ENCODE peak calls at places on chromosome 19, in four cellular contexts. N is H1, L is SK-N-SH, K is GM12892. V is an unnamed sample.

GRCh38 chr19:4814625-4815425 is 16.7 kb downstream of the TICAM1 start:
- DNase-seq in L (no peak), K (no peak), N (no peak), V (no peak)

GRCh38 chr19:34336781-34337271 is 28.2 kb upstream of the GPI start:
- DNase-seq in K (no peak), N (no peak), L (peak), V (no peak)

GRCh38 chr19:48713041-48713863 is 6.3 kb downstream of the MAMSTR start:
- DNase-seq in L (peak), N (peak), K (no peak), V (no peak)

GRCh38 chr19:43596842-43597461 is 557 bp downstream of the ZNF576 start:
- DNase-seq in K (no peak), N (no peak), L (no peak), V (no peak)

GRCh38 chr19:16446108-16447014 is 25.4 kb downstream of the EPS15L1 start:
- DNase-seq in N (no peak), L (no peak), K (no peak), V (no peak)

GRCh38 chr19:33206261-33207039 is 12.3 kb downstream of the LRP3 start:
- DNase-seq in K (no peak), L (peak), N (no peak), V (no peak)

GRCh38 chr19:15464394-15465385 is at the start of gene RASAL3:
- DNase-seq in N (no peak), K (peak), L (no peak), V (no peak)

GRCh38 chr19:31270897-31271568 is 78.2 kb downstream of the TSHZ3 start:
- DNase-seq in L (no peak), K (no peak), N (no peak), V (no peak)

GRCh38 chr19:13619203-13619632 is 112.9 kb upstream of the CACNA1A start:
- DNase-seq in N (no peak), K (no peak), L (no peak), V (no peak)

GRCh38 chr19:47704024-47704423 is 9.2 kb upstream of the EHD2 start:
- DNase-seq in L (no peak), K (no peak), N (no peak), V (no peak)

GRCh38 chr19:16571283-16571682 is 932 bp downstream of the SLC35E1 start:
- DNase-seq in N (no peak), L (no peak), K (no peak), V (no peak)

GRCh38 chr19:43651758-43652545 is 12.3 kb upstream of the CADM4 start:
- DNase-seq in N (peak), L (peak), K (peak), V (no peak)

GRCh38 chr19:31340059-31341025 is 8.9 kb downstream of the TSHZ3 start:
- DNase-seq in K (no peak), L (peak), N (peak), V (no peak)

GRCh38 chr19:14333101-14333871 is 48.0 kb upstream of the ADGRE5 start:
- DNase-seq in L (peak), N (peak), K (no peak), V (no peak)

GRCh38 chr19:4051175-4052101 is 15.3 kb downstream of the ZBTB7A start:
- DNase-seq in K (no peak), L (no peak), N (no peak), V (no peak)

GRCh38 chr19:10270616-10271394 is at the start of gene ICAM1:
- DNase-seq in N (peak), L (peak), K (no peak), V (no peak)

GRCh38 chr19:54042989-54043388 is 20.7 kb downstream of the VSTM1 start:
- DNase-seq in N (no peak), K (no peak), L (no peak), V (no peak)

GRCh38 chr19:50252111-50252886 is 48.9 kb downstream of the MYH14 start:
- DNase-seq in N (peak), K (no peak), L (peak), V (no peak)

GRCh38 chr19:11177592-11177991 is 19.8 kb downstream of the KANK2 start:
- DNase-seq in N (no peak), L (no peak), K (no peak), V (no peak)

GRCh38 chr19:49020931-49021895 is 2.9 kb downstream of the CGB3 start:
- DNase-seq in K (no peak), N (no peak), L (peak), V (no peak)

GRCh38 chr19:27821418-27822018 is 1391.4 kb downstream of the UQCRFS1 start:
- DNase-seq in K (no peak), N (no peak), L (no peak), V (no peak)

GRCh38 chr19:49512970-49513745 is 697 bp downstream of the FCGRT start:
- DNase-seq in L (peak), K (no peak), N (peak), V (no peak)

GRCh38 chr19:51664997-51665396 is 18.4 kb upstream of the SIGLEC14 start:
- DNase-seq in N (no peak), L (no peak), K (no peak), V (no peak)

GRCh38 chr19:14614099-14614412 is 31.2 kb downstream of the CLEC17A start:
- DNase-seq in L (no peak), K (no peak), N (no peak), V (peak)

GRCh38 chr19:55116232-55117062 is 990 bp downstream of the PPP1R12C start:
- DNase-seq in L (peak), K (no peak), N (peak), V (peak)

GRCh38 chr19:19053508-19054314 is 10.1 kb upstream of the SLC25A42 start:
- DNase-seq in L (peak), K (peak), N (peak), V (peak)

GRCh38 chr19:6616011-6616410 is 25.1 kb upstream of the CD70 start:
- DNase-seq in L (no peak), K (no peak), N (no peak), V (no peak)

GRCh38 chr19:49151339-49152217 is 3.6 kb downstream of the HRC start:
- DNase-seq in L (peak), N (peak), K (no peak), V (no peak)

GRCh38 chr19:41195675-41196497 is 2.9 kb downstream of the CYP2S1 start:
- DNase-seq in L (no peak), K (no peak), N (no peak), V (no peak)

GRCh38 chr19:15998166-15998565 is 49.4 kb downstream of the OR10H4 start:
- DNase-seq in L (no peak), N (no peak), K (no peak), V (no peak)

GRCh38 chr19:33404916-33405315 is 31.4 kb downstream of the CEBPG start:
- DNase-seq in N (no peak), L (no peak), K (no peak), V (no peak)

GRCh38 chr19:31749231-31749630 is 400.0 kb upstream of the TSHZ3 start:
- DNase-seq in L (no peak), K (no peak), N (no peak), V (no peak)

GRCh38 chr19:51637362-51637978 is 7.3 kb upstream of the SIGLEC5 start:
- DNase-seq in K (no peak), L (peak), N (no peak), V (no peak)

GRCh38 chr19:18098891-18099622 is 1.5 kb downstream of the MAST3 start:
- DNase-seq in K (peak), N (no peak), L (no peak), V (peak)

GRCh38 chr19:34220472-34221063 is 33.8 kb upstream of the GARRE1 start:
- DNase-seq in L (peak), N (peak), K (no peak), V (no peak)

GRCh38 chr19:7628589-7629311 is 595 bp downstream of the XAB2 start:
- DNase-seq in L (no peak), N (no peak), K (no peak), V (no peak)

GRCh38 chr19:31338069-31338767 is 11.0 kb downstream of the TSHZ3 start:
- DNase-seq in N (peak), L (peak), K (no peak), V (no peak)

GRCh38 chr19:7778081-7778480 is 15.0 kb downstream of the CLEC4M start:
- DNase-seq in K (no peak), L (no peak), N (no peak), V (no peak)

GRCh38 chr19:16442386-16443276 is 29.1 kb downstream of the EPS15L1 start:
- DNase-seq in L (no peak), K (no peak), N (no peak), V (no peak)

GRCh38 chr19:38785187-38785699 is 3.8 kb upstream of the LGALS7B start:
- DNase-seq in N (no peak), L (no peak), K (no peak), V (no peak)

GRCh38 chr19:38784224-38784623 is 4.8 kb upstream of the LGALS7B start:
- DNase-seq in L (no peak), N (no peak), K (no peak), V (no peak)

GRCh38 chr19:38781058-38781457 is 7.7 kb upstream of the LGALS7 start:
- DNase-seq in K (no peak), N (no peak), L (no peak), V (no peak)

GRCh38 chr19:38788478-38789243 is at the start of gene LGALS7B:
- DNase-seq in K (no peak), L (no peak), N (no peak), V (no peak)

GRCh38 chr19:38786572-38787265 is 2.3 kb upstream of the LGALS7B start:
- DNase-seq in K (no peak), N (no peak), L (no peak), V (no peak)
- TF ChIP-seq TAF1 in K (no peak), N (no peak), L (no peak), V (no peak)

DNA sequence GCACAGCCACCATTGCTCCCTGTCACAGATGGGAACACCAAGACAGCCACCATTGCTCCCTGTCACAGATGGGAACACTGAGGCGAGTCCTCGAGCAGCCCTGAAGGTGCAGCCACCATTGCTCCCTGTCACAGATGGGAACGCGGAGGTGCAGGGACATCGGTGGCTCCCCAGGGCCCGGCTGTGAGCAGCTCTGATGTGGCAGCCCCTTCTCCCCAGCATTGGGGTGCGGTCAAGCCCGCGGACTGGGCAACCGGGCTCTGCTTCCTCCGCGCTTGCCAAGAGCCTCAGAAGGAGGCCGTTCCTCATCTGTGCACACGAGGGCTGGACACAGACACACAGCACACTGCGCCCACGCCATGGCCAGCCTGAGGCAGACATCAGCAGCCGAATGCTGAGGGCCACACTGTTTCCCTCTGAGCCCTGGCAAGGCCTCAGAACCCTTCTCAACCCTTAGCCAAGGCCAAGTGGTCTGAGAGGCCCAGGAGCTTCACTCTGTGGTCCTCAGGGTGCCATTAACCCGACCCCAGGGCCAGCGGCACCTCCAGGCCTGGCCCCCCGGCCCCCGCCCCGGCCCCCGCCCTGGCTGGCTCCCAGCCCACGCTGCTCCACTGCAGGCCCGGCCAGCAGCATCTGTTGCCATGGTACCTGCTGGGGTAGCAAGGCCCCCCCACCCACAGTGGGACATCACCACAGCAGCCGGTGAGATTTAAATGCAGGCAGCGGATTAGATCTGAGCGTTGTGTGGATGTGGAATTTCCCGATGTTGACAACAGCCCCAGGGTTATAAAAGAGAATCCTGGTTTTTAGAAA is 18.4 kb downstream of the C2CD4C start:
- DNase-seq in L (peak), N (no peak), K (no peak), V (no peak)
- TF ChIP-seq TAF1 in L (no peak), N (no peak), K (no peak), V (no peak)

GRCh38 chr19:35512831-35513230 is 618 bp downstream of the DMKN start:
- DNase-seq in L (no peak), N (no peak), K (no peak), V (no peak)

GRCh38 chr19:35516310-35516709 is 2.9 kb upstream of the DMKN start:
- DNase-seq in L (no peak), K (no peak), N (no peak), V (no peak)

GRCh38 chr19:35513231-35513974 is at the start of gene DMKN:
- DNase-seq in K (no peak), L (no peak), N (no peak), V (no peak)

GRCh38 chr19:35511337-35511736 is 2.1 kb downstream of the DMKN start:
- DNase-seq in N (no peak), L (no peak), K (no peak), V (no peak)

DNA sequence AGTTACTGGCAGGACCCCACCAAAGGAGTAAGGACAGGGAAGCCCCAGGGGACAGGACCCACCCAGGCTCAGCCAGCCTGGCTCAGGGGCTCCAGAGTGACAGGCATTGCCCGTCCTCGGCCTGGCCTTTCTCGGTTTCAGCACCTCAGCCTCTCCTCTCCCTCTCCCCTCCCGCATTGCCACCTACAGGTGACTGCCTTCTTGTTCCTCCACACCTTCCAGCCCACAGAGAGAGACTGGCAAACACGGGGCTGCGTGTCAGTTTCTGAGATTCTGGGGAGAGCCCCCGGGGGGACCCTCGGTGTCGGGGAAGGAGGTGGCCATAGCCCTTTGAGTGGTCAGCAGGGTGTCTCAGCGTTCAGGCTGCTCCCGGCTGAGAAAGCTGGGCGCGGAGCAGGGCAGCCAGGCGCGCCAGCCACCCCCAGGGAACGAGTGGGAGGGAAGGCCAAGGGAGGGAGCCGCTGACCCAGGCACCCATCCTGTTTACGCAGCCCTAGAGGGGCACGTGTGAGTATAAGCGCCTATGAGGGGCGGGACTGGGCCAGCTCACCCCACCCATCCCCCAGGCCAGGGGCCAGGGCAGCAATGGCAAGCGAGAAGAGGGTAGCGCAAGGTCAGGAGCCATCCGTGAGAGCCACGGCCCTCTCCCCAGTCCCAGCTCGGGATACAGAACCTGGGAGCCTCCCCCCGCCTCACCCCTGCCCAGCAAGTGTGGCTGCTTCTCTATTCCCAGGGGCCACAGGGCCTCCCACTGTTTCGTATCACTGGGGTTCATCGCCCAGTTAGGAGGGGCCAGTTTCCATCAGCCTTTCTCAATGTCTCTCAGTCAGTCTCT is 743 bp upstream of the DMKN start:
- DNase-seq in L (no peak), K (no peak), N (peak), V (no peak)
- TF ChIP-seq TAF1 in L (no peak), K (no peak), N (no peak), V (no peak)

DNA sequence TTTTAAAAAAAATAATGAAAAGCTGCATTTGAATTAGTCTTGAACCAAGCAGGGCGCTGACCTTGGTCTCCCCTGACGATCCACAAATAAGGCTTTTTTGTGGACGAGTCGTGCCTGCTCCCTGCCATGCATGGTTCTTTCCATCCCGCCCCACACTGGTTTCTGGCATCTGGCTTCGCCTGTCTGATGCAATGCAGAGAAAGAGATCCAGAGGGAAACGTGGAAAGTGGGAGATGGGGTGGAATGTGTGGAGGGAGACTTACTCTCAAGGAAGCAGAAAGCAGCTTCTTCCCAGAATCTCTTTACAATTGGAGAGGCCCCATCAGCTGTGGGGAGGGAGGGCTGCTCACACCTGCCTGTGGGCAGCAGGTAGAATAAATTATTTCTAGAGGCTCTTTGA is 183.7 kb downstream of the UQCRFS1 start:
- DNase-seq in L (no peak), K (no peak), N (no peak), V (no peak)
- TF ChIP-seq TAF1 in L (no peak), K (no peak), N (no peak), V (no peak)

GRCh38 chr19:21604351-21604926 is 99.0 kb downstream of the ZNF429 start:
- DNase-seq in L (no peak), N (peak), K (no peak), V (no peak)
- TF ChIP-seq TAF1 in L (no peak), N (no peak), K (no peak), V (no peak)

DNA sequence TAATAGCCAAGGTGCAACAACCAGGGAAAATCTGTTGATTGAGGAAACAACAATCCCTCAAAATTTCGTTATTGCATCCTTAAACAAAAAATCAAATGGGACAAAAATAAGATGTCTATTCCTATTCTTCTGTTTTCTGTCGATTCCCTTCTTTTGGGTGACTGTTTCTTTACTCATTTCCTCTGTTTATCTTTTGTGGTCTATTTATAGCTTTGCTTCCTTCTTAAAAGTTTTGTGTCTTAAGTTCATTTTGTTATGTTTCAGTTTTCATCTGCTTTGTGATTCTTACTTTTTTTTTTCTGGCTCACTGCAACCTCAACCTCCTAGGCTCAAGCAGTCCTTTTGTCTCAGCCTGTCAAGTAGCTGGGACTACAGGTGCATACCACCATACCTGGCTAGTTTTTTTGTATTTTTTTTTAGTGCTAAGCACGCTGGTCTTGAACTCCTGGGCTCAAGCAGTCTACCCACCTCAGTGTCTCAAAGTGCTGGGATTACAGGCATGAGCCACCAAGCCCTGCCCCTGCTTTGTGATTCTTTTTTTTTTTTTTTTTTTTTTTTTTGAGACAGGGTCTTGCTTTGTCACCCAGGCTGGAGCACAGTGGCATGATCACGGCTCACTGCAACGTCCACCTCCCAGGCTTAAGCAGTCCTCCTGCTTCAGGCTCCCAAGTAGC is 10.4 kb downstream of the ZNF146 start:
- DNase-seq in N (no peak), K (no peak), L (no peak), V (no peak)
- TF ChIP-seq TAF1 in N (no peak), K (no peak), L (no peak), V (no peak)

DNA sequence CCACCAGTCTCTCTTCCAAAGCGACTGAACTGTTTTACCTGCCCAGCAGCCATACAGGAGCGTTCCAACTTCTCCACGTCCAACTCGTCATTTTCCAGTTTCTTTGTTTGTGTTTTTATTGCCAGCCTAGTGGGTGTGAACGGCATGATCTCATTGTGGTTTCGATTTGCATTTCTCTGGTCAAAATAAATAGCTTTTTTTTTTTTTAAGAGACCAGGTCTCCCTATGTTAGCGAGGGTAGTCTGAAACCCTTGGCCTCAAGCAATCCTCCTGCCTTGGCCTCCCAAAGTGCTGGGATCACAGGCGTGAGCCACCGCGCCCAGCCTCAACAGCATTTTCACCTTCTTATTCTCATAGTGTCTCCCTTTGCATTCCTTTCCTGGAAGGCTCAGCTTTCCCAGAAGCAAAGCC is 4.1 kb upstream of the JSRP1 start:
- DNase-seq in N (no peak), K (no peak), L (no peak), V (no peak)
- TF ChIP-seq TAF1 in N (no peak), K (no peak), L (no peak), V (no peak)

V was measured in GM12891.